ENCODE peak calls at places on chromosomes 11 and 22, in four cellular contexts. V is adrenal gland, A is tibial nerve, U is body of pancreas. J is an unnamed sample.

GRCh38 chr22:19120829-19121630 is 1.2 kb downstream of the DGCR2 start:
- DNase-seq in U (peak; percentile 81), V (peak; percentile 39), A (no peak), J (no peak)

GRCh38 chr11:93895106-93895862 is 44.9 kb upstream of the VSTM5 start:
- DNase-seq in U (peak; percentile 29), V (no peak), A (no peak), J (no peak)

GRCh38 chr22:35749808-35750207 is 32.1 kb downstream of the APOL5 start:
- DNase-seq in V (no peak), U (no peak), A (no peak), J (no peak)

GRCh38 chr11:128342511-128343133 is 244.7 kb downstream of the ETS1 start:
- DNase-seq in V (peak; percentile 50), A (no peak), U (no peak), J (no peak)

GRCh38 chr11:10042699-10043098 is 251.3 kb downstream of the SBF2 start:
- DNase-seq in U (no peak), V (no peak), A (no peak), J (no peak)

GRCh38 chr11:1087279-1087960 is 12.7 kb downstream of the MUC2 start:
- DNase-seq in A (no peak), U (no peak), V (no peak), J (no peak)

GRCh38 chr11:126695293-126695692 is 305.3 kb downstream of the KIRREL3 start:
- DNase-seq in U (no peak), V (no peak), A (no peak), J (no peak)

GRCh38 chr22:39283312-39284141 is 35.9 kb downstream of the RPL3 start:
- DNase-seq in V (peak; percentile 80), U (no peak), A (no peak), J (no peak)

GRCh38 chr11:45881708-45882368 is 3.6 kb upstream of the MAPK8IP1 start:
- DNase-seq in U (no peak), V (no peak), A (no peak), J (no peak)

GRCh38 chr11:133238455-133238854 is 293.8 kb downstream of the OPCML start:
- DNase-seq in U (no peak), V (no peak), A (no peak), J (no peak)

GRCh38 chr22:23058063-23058462 is 12.3 kb upstream of the GNAZ start:
- DNase-seq in A (no peak), U (no peak), V (no peak), J (no peak)

GRCh38 chr22:23088199-23088604 is 17.9 kb downstream of the GNAZ start:
- DNase-seq in A (no peak), V (peak; percentile 43), U (no peak), J (no peak)

GRCh38 chr22:46007003-46007847 is 30.3 kb upstream of the WNT7B start:
- DNase-seq in V (peak; percentile 62), A (no peak), U (peak; percentile 54), J (peak; percentile 78)

GRCh38 chr11:80084614-80085013 is 643.8 kb upstream of the TENM4 start:
- DNase-seq in V (no peak), U (no peak), A (no peak), J (no peak)

GRCh38 chr11:44095506-44096359 is at the start of gene EXT2:
- DNase-seq in V (peak; percentile 90), A (peak; percentile 72), U (peak; percentile 90), J (peak; percentile 88)

GRCh38 chr11:43503417-43503816 is 144.7 kb downstream of the TTC17 start:
- DNase-seq in U (no peak), A (no peak), V (no peak), J (no peak)

GRCh38 chr22:21100149-21101032 is 54.6 kb downstream of the LRRC74B start:
- DNase-seq in V (no peak), U (no peak), A (no peak), J (no peak)

GRCh38 chr22:19959043-19959586 is 17.5 kb upstream of the TXNRD2 start:
- DNase-seq in A (peak; percentile 76), V (peak; percentile 90), U (peak; percentile 77), J (peak; percentile 87)

GRCh38 chr11:105244157-105244820 is 104.7 kb upstream of the CARD18 start:
- DNase-seq in V (no peak), U (no peak), A (no peak), J (no peak)

GRCh38 chr11:122696662-122697061 is 41.1 kb downstream of the UBASH3B start:
- DNase-seq in V (no peak), A (no peak), U (no peak), J (no peak)

GRCh38 chr11:77395460-77396175 is 78.3 kb downstream of the PAK1 start:
- DNase-seq in U (no peak), V (no peak), A (no peak), J (no peak)

GRCh38 chr11:84902445-84902844 is 724.7 kb downstream of the DLG2 start:
- DNase-seq in U (no peak), A (no peak), V (no peak), J (no peak)

GRCh38 chr22:43745783-43746356 is 66.2 kb downstream of the EFCAB6 start:
- DNase-seq in U (no peak), V (no peak), A (no peak), J (no peak)

GRCh38 chr11:19327280-19327679 is 86.5 kb upstream of the E2F8 start:
- DNase-seq in V (no peak), A (no peak), U (no peak), J (no peak)

GRCh38 chr11:70141490-70142014 is 61.5 kb upstream of the FADD start:
- DNase-seq in V (no peak), U (no peak), A (no peak), J (no peak)

GRCh38 chr11:2816941-2817421 is 68.6 kb downstream of the CDKN1C start:
- DNase-seq in A (no peak), V (no peak), U (no peak), J (peak; percentile 83)
- H3K9me3 ChIP-seq in A (no peaks in the 10 kb centered on the region), V (no peaks in the 10 kb centered on the region), U (peaks cover 14% of the 10 kb centered on the region), J (no peaks in the 10 kb centered on the region)

DNA sequence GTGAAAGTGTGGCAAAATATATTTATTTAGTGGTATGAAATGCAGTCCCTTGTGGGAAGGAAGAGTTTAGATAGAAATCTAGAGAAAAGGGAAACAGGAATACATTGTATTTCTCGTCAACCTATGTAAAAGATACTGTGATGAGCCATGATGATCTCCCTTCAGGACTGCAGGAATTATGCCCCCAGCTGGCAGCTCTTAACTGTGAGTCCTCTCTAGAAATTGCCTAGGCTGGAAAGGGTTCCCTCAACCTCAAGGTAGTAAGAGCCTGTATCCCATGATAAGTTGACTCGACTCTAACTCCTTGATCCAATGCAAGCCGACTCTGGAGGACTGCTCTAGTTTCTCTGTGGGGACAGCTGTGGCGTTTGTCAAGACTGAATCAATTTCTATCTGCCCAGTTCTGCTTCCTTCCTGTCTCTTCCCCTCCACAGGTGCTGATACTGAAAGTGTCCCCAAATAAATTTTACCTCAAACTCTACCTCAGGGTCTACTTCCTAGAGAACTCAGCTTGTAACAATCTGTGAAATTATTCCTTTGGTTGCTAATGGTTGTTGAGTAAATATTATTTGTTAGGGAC is 897.3 kb downstream of the METTL15 start:
- DNase-seq in A (no peak), U (no peak), V (no peak), J (no peak)
- TF ChIP-seq CTCF in A (no peak), U (no peak), V (no peak), J (no peak)

GRCh38 chr11:20337526-20338154 is 25.9 kb upstream of the HTATIP2 start:
- DNase-seq in U (no peak), V (no peak), A (no peak), J (no peak)

DNA sequence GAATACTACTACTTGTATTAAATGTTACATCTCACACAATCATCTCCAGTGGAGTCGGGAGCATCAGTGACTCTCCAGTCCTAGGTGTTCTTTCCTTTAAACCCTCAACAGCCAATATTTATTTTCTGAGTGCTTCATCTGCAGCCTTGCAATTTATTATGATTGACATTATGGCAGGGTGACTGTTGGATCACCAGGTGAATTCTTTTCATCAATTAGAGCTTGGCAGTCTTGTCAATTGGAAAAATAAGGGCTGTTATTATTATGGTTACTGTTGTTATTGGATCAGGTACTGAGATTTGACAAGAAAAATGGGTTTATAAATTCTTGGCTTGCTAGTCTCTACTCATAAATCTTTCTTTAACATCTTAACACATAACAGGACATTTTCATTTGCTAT is 27.5 kb upstream of the HTATIP2 start:
- DNase-seq in A (no peak), U (no peak), V (no peak), J (no peak)
- H3K9me3 ChIP-seq in A (no peaks in the 10 kb centered on the region), U (no peaks in the 10 kb centered on the region), V (no peaks in the 10 kb centered on the region), J (no peaks in the 10 kb centered on the region)

GRCh38 chr11:121063728-121064127 is 37.3 kb upstream of the TECTA start:
- DNase-seq in V (no peak), U (no peak), A (no peak), J (no peak)
- TF ChIP-seq CTCF in V (no peak), U (peak; percentile 16), A (peak; percentile 14), J (no peak)

GRCh38 chr22:48893288-48894063 is 934.2 kb downstream of the BRD1 start:
- DNase-seq in V (no peak), A (no peak), U (no peak), J (peak; percentile 7)
- H3K9me3 ChIP-seq in V (no peaks in the 10 kb centered on the region), A (no peaks in the 10 kb centered on the region), U (peaks cover 4% of the 10 kb centered on the region), J (no peaks in the 10 kb centered on the region)

GRCh38 chr11:14907411-14908213 is 15.6 kb upstream of the CYP2R1 start:
- DNase-seq in V (peak; percentile 65), U (peak; percentile 86), A (peak; percentile 62), J (peak; percentile 42)

GRCh38 chr11:14906614-14907392 is 14.8 kb upstream of the CYP2R1 start:
- DNase-seq in V (no peak), U (no peak), A (no peak), J (no peak)

GRCh38 chr11:14904745-14905103 is 12.7 kb upstream of the CYP2R1 start:
- DNase-seq in U (peak; percentile 90), V (peak; percentile 66), A (peak; percentile 57), J (peak; percentile 87)

GRCh38 chr11:14902650-14903350 is 10.8 kb upstream of the CYP2R1 start:
- DNase-seq in V (no peak), U (no peak), A (no peak), J (no peak)

DNA sequence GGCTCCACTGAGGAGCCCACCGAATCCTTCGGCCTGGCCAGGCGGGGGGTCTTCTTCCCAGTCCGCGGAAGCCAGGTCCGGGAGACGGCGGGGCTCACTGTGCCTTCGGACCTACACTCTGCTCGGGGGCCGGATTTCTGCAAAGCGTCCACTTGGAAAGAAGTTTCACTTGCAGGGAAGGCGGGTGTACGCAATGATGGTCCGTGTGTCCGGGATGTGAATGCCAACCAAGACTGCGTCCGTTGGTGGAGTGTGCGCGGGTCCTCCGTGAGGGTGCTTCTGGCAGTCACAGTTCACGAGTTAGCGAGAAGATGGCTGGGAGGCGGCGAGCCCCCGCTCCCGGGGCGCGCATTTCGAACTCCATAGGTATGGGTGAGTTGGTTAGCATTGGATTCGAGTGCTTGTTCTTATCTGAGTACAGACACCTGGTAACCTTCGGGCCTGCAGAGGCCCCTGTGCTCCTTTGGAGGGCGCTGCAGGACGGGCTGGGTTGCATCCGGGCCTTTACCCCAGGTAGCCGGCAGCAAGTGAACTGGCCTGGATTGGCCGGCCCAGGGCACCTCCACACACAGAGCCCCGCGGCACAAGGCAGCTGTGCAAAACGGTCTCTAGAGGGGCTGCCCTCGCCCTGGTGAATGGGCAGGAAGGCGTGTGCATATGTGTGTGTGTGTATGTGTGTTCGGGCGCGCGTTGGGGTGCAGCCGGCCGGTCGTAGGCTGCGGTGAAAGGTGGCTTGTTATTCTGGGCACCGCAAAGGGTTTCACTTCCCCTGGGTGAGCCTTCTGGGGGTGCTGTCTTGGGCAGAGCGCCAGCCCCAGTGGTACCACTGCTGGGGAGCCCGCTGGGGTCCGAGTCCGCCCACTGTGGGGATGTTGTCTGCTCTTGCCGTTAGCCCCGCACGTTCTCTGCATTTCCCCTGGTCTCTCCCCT is 13.3 kb upstream of the CYP2R1 start:
- DNase-seq in V (peak; percentile 32), A (peak; percentile 24), U (peak; percentile 86), J (peak; percentile 21)
- TF ChIP-seq CTCF in V (no peak), A (no peak), U (peak; percentile 82), J (no peak)